ENCODE peak calls at places on chromosomes 11 and 22, in five cellular contexts. R is AG08395; T is AG09309; I is AG09319; C is effector CD4-positive, alpha-beta T cell. H is an unnamed sample.

GRCh38 chr11:68007498-68008380 is 2.4 kb upstream of the ALDH3B1 start:
- DNase-seq in C (no peak), T (no peak), I (no peak), R (no peak), H (no peak)

GRCh38 chr11:117535870-117536411 is 208.3 kb downstream of the CEP164 start:
- DNase-seq in T (no peak), R (no peak), I (no peak), C (no peak), H (no peak)

GRCh38 chr11:63608353-63609345 is 5.6 kb downstream of the PLAAT3 start:
- DNase-seq in C (no peak), T (peak), I (no peak), R (no peak), H (peak)

GRCh38 chr11:121634889-121635288 is 182.1 kb upstream of the SORL1-AS1 start:
- DNase-seq in T (peak), R (peak), I (peak), C (no peak), H (peak)

GRCh38 chr11:133753150-133753549 is 92.2 kb downstream of the SPATA19 start:
- DNase-seq in R (no peak), I (no peak), C (no peak), T (no peak), H (no peak)

GRCh38 chr11:94938399-94939055 is 34.8 kb downstream of the CWC15 start:
- DNase-seq in T (peak), I (peak), C (no peak), R (peak), H (peak)

GRCh38 chr22:24413726-24414385 is 13.5 kb upstream of the ADORA2A start:
- DNase-seq in R (no peak), I (no peak), C (no peak), T (no peak), H (no peak)

GRCh38 chr22:37485006-37485713 is 1.0 kb downstream of the MFNG start:
- DNase-seq in T (no peak), C (peak), R (no peak), I (no peak), H (no peak)

GRCh38 chr11:40290031-40290650 is 1169.3 kb downstream of the LRRC4C start:
- DNase-seq in I (no peak), R (no peak), C (no peak), T (no peak), H (peak)

GRCh38 chr22:36363378-36363931 is 24.3 kb downstream of the MYH9 start:
- DNase-seq in T (no peak), R (no peak), I (no peak), C (no peak), H (no peak)

GRCh38 chr11:112631333-112631732 is 329.9 kb upstream of the NCAM1 start:
- DNase-seq in T (no peak), C (no peak), I (no peak), R (no peak), H (no peak)

GRCh38 chr22:49904040-49904369 is 14.2 kb downstream of the ALG12 start:
- DNase-seq in C (no peak), T (no peak), I (no peak), R (no peak), H (no peak)

GRCh38 chr11:58133329-58134076 is 8.2 kb upstream of the OR9I1 start:
- DNase-seq in C (no peak), T (no peak), R (no peak), I (no peak), H (no peak)

GRCh38 chr22:29470159-29470855 is 9.7 kb upstream of the NEFH start:
- DNase-seq in I (no peak), R (peak), C (peak), T (no peak), H (peak)

GRCh38 chr22:29073618-29074275 is 912 bp downstream of the KREMEN1 start:
- DNase-seq in R (peak), T (no peak), C (no peak), I (no peak), H (no peak)

GRCh38 chr11:64908766-64909165 is 8.2 kb downstream of the ATG2A start:
- DNase-seq in T (no peak), R (no peak), C (no peak), I (no peak), H (no peak)

GRCh38 chr11:100586346-100587101 is 100.6 kb upstream of the ARHGAP42 start:
- DNase-seq in C (no peak), T (no peak), R (no peak), I (no peak), H (no peak)

GRCh38 chr22:22663861-22664800 is 19.7 kb downstream of the GGTLC2 start:
- DNase-seq in I (no peak), C (no peak), R (no peak), T (no peak), H (no peak)

GRCh38 chr22:23713696-23714595 is 23.1 kb downstream of the RGL4 start:
- DNase-seq in T (no peak), I (no peak), C (no peak), R (no peak), H (no peak)

GRCh38 chr11:126307706-126308105 is 3.8 kb downstream of the DCPS start:
- DNase-seq in I (no peak), C (no peak), T (no peak), R (peak), H (peak)

GRCh38 chr11:282171-282570 is 4.0 kb downstream of the NLRP6 start:
- DNase-seq in I (no peak), C (no peak), R (no peak), T (no peak), H (no peak)

GRCh38 chr11:19117760-19118097 is 761 bp downstream of the ZDHHC13 start:
- DNase-seq in R (no peak), I (no peak), T (no peak), C (no peak), H (peak)

H was measured in astrocyte of the spinal cord.